ENCODE peak calls at places on chromosome 6, in eight cellular contexts. One of them, this sample, is unnamed. For H3K4me1, the result is how much of the 10 kb centered on the place peaks cover.

GRCh38 chr6:157555795-157556645 is 175.0 kb downstream of the ZDHHC14 start:
- DNase-seq in cardiac muscle cell: no peak
- DNase-seq in psoas muscle: no peak
- DNase-seq in HepG2: no peak
- DNase-seq in HCT116: no peak
- DNase-seq in CD8-positive, alpha-beta T cell: no peak
- DNase-seq in keratinocyte: no peak
- DNase-seq in left ventricle myocardium inferior: no peak
- DNase-seq in this sample: no peak

GRCh38 chr6:24359640-24360454 is 2.0 kb upstream of the DCDC2 start:
- DNase-seq in cardiac muscle cell: peak
- DNase-seq in psoas muscle: peak
- DNase-seq in HepG2: no peak
- DNase-seq in HCT116: peak
- DNase-seq in CD8-positive, alpha-beta T cell: peak
- DNase-seq in keratinocyte: peak
- DNase-seq in left ventricle myocardium inferior: peak
- DNase-seq in this sample: peak

GRCh38 chr6:149153100-149153499 is 164.4 kb upstream of the TAB2 start:
- DNase-seq in cardiac muscle cell: no peak
- DNase-seq in psoas muscle: no peak
- DNase-seq in HepG2: no peak
- DNase-seq in HCT116: no peak
- DNase-seq in CD8-positive, alpha-beta T cell: no peak
- DNase-seq in keratinocyte: no peak
- DNase-seq in left ventricle myocardium inferior: no peak
- DNase-seq in this sample: no peak

GRCh38 chr6:26544473-26544872 is 6.3 kb downstream of the HMGN4 start:
- DNase-seq in cardiac muscle cell: no peak
- DNase-seq in psoas muscle: no peak
- DNase-seq in HepG2: peak
- DNase-seq in HCT116: no peak
- DNase-seq in CD8-positive, alpha-beta T cell: no peak
- DNase-seq in keratinocyte: no peak
- DNase-seq in left ventricle myocardium inferior: no peak
- DNase-seq in this sample: no peak

GRCh38 chr6:26216886-26217713 is 129.9 kb downstream of the HFE start:
- DNase-seq in cardiac muscle cell: peak
- DNase-seq in psoas muscle: peak
- DNase-seq in HepG2: peak
- DNase-seq in HCT116: no peak
- DNase-seq in CD8-positive, alpha-beta T cell: peak
- DNase-seq in keratinocyte: no peak
- DNase-seq in left ventricle myocardium inferior: peak
- DNase-seq in this sample: peak

GRCh38 chr6:19804362-19805145 is 32.6 kb upstream of the ID4 start:
- DNase-seq in cardiac muscle cell: peak
- DNase-seq in psoas muscle: peak
- DNase-seq in HepG2: peak
- DNase-seq in HCT116: peak
- DNase-seq in CD8-positive, alpha-beta T cell: no peak
- DNase-seq in keratinocyte: peak
- DNase-seq in left ventricle myocardium inferior: peak
- DNase-seq in this sample: peak

GRCh38 chr6:166957087-166957804 is 896 bp upstream of the RNASET2 start:
- DNase-seq in cardiac muscle cell: no peak
- DNase-seq in psoas muscle: peak
- DNase-seq in HepG2: peak
- DNase-seq in HCT116: no peak
- DNase-seq in CD8-positive, alpha-beta T cell: peak
- DNase-seq in keratinocyte: no peak
- DNase-seq in left ventricle myocardium inferior: peak
- DNase-seq in this sample: peak

GRCh38 chr6:128808856-128809255 is 74.1 kb upstream of the LAMA2 start:
- DNase-seq in cardiac muscle cell: no peak
- DNase-seq in psoas muscle: no peak
- DNase-seq in HepG2: no peak
- DNase-seq in HCT116: no peak
- DNase-seq in CD8-positive, alpha-beta T cell: no peak
- DNase-seq in keratinocyte: no peak
- DNase-seq in left ventricle myocardium inferior: no peak
- DNase-seq in this sample: no peak

GRCh38 chr6:89369009-89369408 is 16.5 kb upstream of the UBE2J1 start:
- DNase-seq in cardiac muscle cell: peak
- DNase-seq in psoas muscle: no peak
- DNase-seq in HepG2: peak
- DNase-seq in HCT116: no peak
- DNase-seq in CD8-positive, alpha-beta T cell: no peak
- DNase-seq in keratinocyte: no peak
- DNase-seq in left ventricle myocardium inferior: peak
- DNase-seq in this sample: peak

GRCh38 chr6:69835414-69836179 is 30.8 kb upstream of the COL19A1 start:
- DNase-seq in cardiac muscle cell: peak
- DNase-seq in psoas muscle: no peak
- DNase-seq in HepG2: peak
- DNase-seq in HCT116: peak
- DNase-seq in CD8-positive, alpha-beta T cell: no peak
- DNase-seq in keratinocyte: no peak
- DNase-seq in left ventricle myocardium inferior: no peak
- DNase-seq in this sample: no peak

GRCh38 chr6:72776456-72776855 is 154.6 kb downstream of the KCNQ5 start:
- DNase-seq in cardiac muscle cell: no peak
- DNase-seq in psoas muscle: no peak
- DNase-seq in HepG2: no peak
- DNase-seq in HCT116: no peak
- DNase-seq in CD8-positive, alpha-beta T cell: no peak
- DNase-seq in keratinocyte: no peak
- DNase-seq in left ventricle myocardium inferior: no peak
- DNase-seq in this sample: no peak

GRCh38 chr6:31115941-31116560 is 1.5 kb downstream of the PSORS1C1 start:
- DNase-seq in cardiac muscle cell: no peak
- DNase-seq in psoas muscle: no peak
- DNase-seq in HepG2: no peak
- DNase-seq in HCT116: no peak
- DNase-seq in CD8-positive, alpha-beta T cell: no peak
- DNase-seq in keratinocyte: no peak
- DNase-seq in left ventricle myocardium inferior: no peak
- DNase-seq in this sample: no peak
- H3K4me3 ChIP-seq in cardiac muscle cell: no peak
- H3K4me3 ChIP-seq in psoas muscle: no peak
- H3K4me3 ChIP-seq in HepG2: no peak
- H3K4me3 ChIP-seq in HCT116: peak
- H3K4me3 ChIP-seq in CD8-positive, alpha-beta T cell: no peak
- H3K4me3 ChIP-seq in keratinocyte: peak
- H3K4me3 ChIP-seq in left ventricle myocardium inferior: no peak
- H3K4me3 ChIP-seq in this sample: no peak

GRCh38 chr6:111572216-111572706 is 33.4 kb downstream of the TRAF3IP2 start:
- DNase-seq in cardiac muscle cell: no peak
- DNase-seq in psoas muscle: no peak
- DNase-seq in HepG2: peak
- DNase-seq in HCT116: no peak
- DNase-seq in CD8-positive, alpha-beta T cell: no peak
- DNase-seq in keratinocyte: no peak
- DNase-seq in left ventricle myocardium inferior: no peak
- DNase-seq in this sample: no peak
- H3K4me1 ChIP-seq in cardiac muscle cell: under half
- H3K4me1 ChIP-seq in psoas muscle: under half
- H3K4me1 ChIP-seq in HepG2: under half
- H3K4me1 ChIP-seq in HCT116: under half
- H3K4me1 ChIP-seq in CD8-positive, alpha-beta T cell: under half
- H3K4me1 ChIP-seq in keratinocyte: half or more
- H3K4me1 ChIP-seq in left ventricle myocardium inferior: half or more
- H3K4me1 ChIP-seq in this sample: under half

GRCh38 chr6:37365791-37366190 is 12.0 kb downstream of the RNF8 start:
- DNase-seq in cardiac muscle cell: no peak
- DNase-seq in psoas muscle: no peak
- DNase-seq in HepG2: peak
- DNase-seq in HCT116: no peak
- DNase-seq in CD8-positive, alpha-beta T cell: no peak
- DNase-seq in keratinocyte: no peak
- DNase-seq in left ventricle myocardium inferior: no peak
- DNase-seq in this sample: no peak
- TF ChIP-seq CTCF in cardiac muscle cell: peak
- TF ChIP-seq CTCF in psoas muscle: peak
- TF ChIP-seq CTCF in HepG2: peak
- TF ChIP-seq CTCF in HCT116: peak
- TF ChIP-seq CTCF in CD8-positive, alpha-beta T cell: no peak
- TF ChIP-seq CTCF in keratinocyte: no peak
- TF ChIP-seq CTCF in left ventricle myocardium inferior: peak
- TF ChIP-seq CTCF in this sample: peak

GRCh38 chr6:28337103-28337520 is 1.2 kb upstream of the ZSCAN31 start:
- DNase-seq in cardiac muscle cell: no peak
- DNase-seq in psoas muscle: no peak
- DNase-seq in HepG2: no peak
- DNase-seq in HCT116: no peak
- DNase-seq in CD8-positive, alpha-beta T cell: no peak
- DNase-seq in keratinocyte: no peak
- DNase-seq in left ventricle myocardium inferior: no peak
- DNase-seq in this sample: no peak
- H3K4me3 ChIP-seq in cardiac muscle cell: peak
- H3K4me3 ChIP-seq in psoas muscle: peak
- H3K4me3 ChIP-seq in HepG2: peak
- H3K4me3 ChIP-seq in HCT116: peak
- H3K4me3 ChIP-seq in CD8-positive, alpha-beta T cell: no peak
- H3K4me3 ChIP-seq in keratinocyte: peak
- H3K4me3 ChIP-seq in left ventricle myocardium inferior: peak
- H3K4me3 ChIP-seq in this sample: peak

DNA sequence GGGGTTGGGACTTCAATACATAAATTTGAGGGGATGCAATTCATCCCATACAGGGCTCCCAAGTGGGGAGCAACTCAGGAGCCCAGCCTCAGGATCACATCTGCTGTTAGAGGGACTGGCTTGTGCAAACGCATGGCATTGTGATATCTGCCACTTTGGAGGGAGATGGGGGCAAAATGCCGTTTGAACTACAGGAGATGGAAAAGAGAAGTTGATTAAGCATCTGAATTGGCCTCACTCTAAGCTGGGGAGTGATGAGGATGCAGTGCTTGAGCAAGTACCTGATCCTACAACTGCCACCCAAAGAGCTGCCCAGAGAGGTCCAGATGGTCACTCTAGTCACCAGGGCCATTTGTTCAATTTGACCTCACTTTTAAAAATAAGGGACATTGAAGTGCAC is 2.0 kb downstream of the LY86 start:
- DNase-seq in cardiac muscle cell: no peak
- DNase-seq in psoas muscle: no peak
- DNase-seq in HepG2: no peak
- DNase-seq in HCT116: no peak
- DNase-seq in CD8-positive, alpha-beta T cell: no peak
- DNase-seq in keratinocyte: no peak
- DNase-seq in left ventricle myocardium inferior: no peak
- DNase-seq in this sample: no peak
- H3K4me1 ChIP-seq in cardiac muscle cell: under half
- H3K4me1 ChIP-seq in psoas muscle: under half
- H3K4me1 ChIP-seq in HepG2: under half
- H3K4me1 ChIP-seq in HCT116: under half
- H3K4me1 ChIP-seq in CD8-positive, alpha-beta T cell: half or more
- H3K4me1 ChIP-seq in keratinocyte: under half
- H3K4me1 ChIP-seq in left ventricle myocardium inferior: half or more
- H3K4me1 ChIP-seq in this sample: under half

GRCh38 chr6:169016758-169017157 is 236.9 kb downstream of the THBS2 start:
- DNase-seq in cardiac muscle cell: no peak
- DNase-seq in psoas muscle: no peak
- DNase-seq in HepG2: no peak
- DNase-seq in HCT116: no peak
- DNase-seq in CD8-positive, alpha-beta T cell: no peak
- DNase-seq in keratinocyte: no peak
- DNase-seq in left ventricle myocardium inferior: no peak
- DNase-seq in this sample: no peak

GRCh38 chr6:169020821-169021220 is 232.8 kb downstream of the THBS2 start:
- DNase-seq in cardiac muscle cell: no peak
- DNase-seq in psoas muscle: no peak
- DNase-seq in HepG2: no peak
- DNase-seq in HCT116: no peak
- DNase-seq in CD8-positive, alpha-beta T cell: no peak
- DNase-seq in keratinocyte: no peak
- DNase-seq in left ventricle myocardium inferior: no peak
- DNase-seq in this sample: no peak

GRCh38 chr6:169019111-169019510 is 234.5 kb downstream of the THBS2 start:
- DNase-seq in cardiac muscle cell: no peak
- DNase-seq in psoas muscle: no peak
- DNase-seq in HepG2: no peak
- DNase-seq in HCT116: no peak
- DNase-seq in CD8-positive, alpha-beta T cell: no peak
- DNase-seq in keratinocyte: no peak
- DNase-seq in left ventricle myocardium inferior: no peak
- DNase-seq in this sample: no peak

GRCh38 chr6:169022079-169022478 is 231.6 kb downstream of the THBS2 start:
- DNase-seq in cardiac muscle cell: no peak
- DNase-seq in psoas muscle: no peak
- DNase-seq in HepG2: no peak
- DNase-seq in HCT116: no peak
- DNase-seq in CD8-positive, alpha-beta T cell: no peak
- DNase-seq in keratinocyte: no peak
- DNase-seq in left ventricle myocardium inferior: no peak
- DNase-seq in this sample: peak

GRCh38 chr6:169019727-169020491 is 233.7 kb downstream of the THBS2 start:
- DNase-seq in cardiac muscle cell: no peak
- DNase-seq in psoas muscle: no peak
- DNase-seq in HepG2: peak
- DNase-seq in HCT116: no peak
- DNase-seq in CD8-positive, alpha-beta T cell: no peak
- DNase-seq in keratinocyte: no peak
- DNase-seq in left ventricle myocardium inferior: no peak
- DNase-seq in this sample: no peak
- TF ChIP-seq CTCF in cardiac muscle cell: peak
- TF ChIP-seq CTCF in psoas muscle: no peak
- TF ChIP-seq CTCF in HepG2: peak
- TF ChIP-seq CTCF in HCT116: no peak
- TF ChIP-seq CTCF in CD8-positive, alpha-beta T cell: no peak
- TF ChIP-seq CTCF in keratinocyte: peak
- TF ChIP-seq CTCF in left ventricle myocardium inferior: no peak
- TF ChIP-seq CTCF in this sample: no peak

This sample was measured in upper lobe of right lung.